ENCODE peak calls at places on chromosomes 5 and 9, in ten cellular contexts. U is adrenal gland; S is brain microvascular endothelial cell; Y is kidney epithelial cell; W is lung; V is CD8-positive, alpha-beta T cell; F is astrocyte of the cerebellum; J is neural progenitor cell; K is astrocyte; O is psoas muscle. B is an unnamed sample.

GRCh38 chr9:75170898-75171360 is 82.6 kb downstream of the OSTF1 start:
- DNase-seq in U (no peak), S (peak), Y (no peak), W (no peak), V (no peak), F (peak), J (no peak), K (peak), O (no peak), B (no peak)

GRCh38 chr5:137629646-137630045 is 106.2 kb downstream of the KLHL3 start:
- DNase-seq in U (no peak), S (peak), Y (no peak), W (peak), V (peak), F (peak), J (peak), K (peak), O (no peak), B (no peak)

GRCh38 chr5:35852084-35852734 is 4.5 kb upstream of the IL7R start:
- DNase-seq in U (peak), S (no peak), Y (no peak), W (no peak), V (peak), F (no peak), J (no peak), K (no peak), O (no peak), B (no peak)

GRCh38 chr5:149559712-149560111 is 8.5 kb upstream of the CSNK1A1 start:
- DNase-seq in U (no peak), S (no peak), Y (no peak), W (no peak), V (no peak), F (no peak), J (no peak), K (no peak), O (no peak), B (no peak)

GRCh38 chr9:133117271-133118178 is 3.5 kb downstream of the RALGDS start:
- DNase-seq in U (peak), S (no peak), Y (no peak), W (no peak), V (no peak), F (no peak), J (no peak), K (peak), O (peak), B (no peak)

GRCh38 chr9:128706671-128707381 is 4.5 kb downstream of the PKN3 start:
- DNase-seq in U (no peak), S (no peak), Y (no peak), W (no peak), V (no peak), F (no peak), J (no peak), K (no peak), O (peak), B (no peak)

GRCh38 chr5:1172007-1172581 is 29.3 kb upstream of the SLC6A19 start:
- DNase-seq in U (no peak), S (no peak), Y (no peak), W (no peak), V (no peak), F (no peak), J (no peak), K (no peak), O (no peak), B (no peak)

GRCh38 chr5:124139995-124140394 is 606.4 kb downstream of the ZNF608 start:
- DNase-seq in U (no peak), S (no peak), Y (no peak), W (no peak), V (no peak), F (no peak), J (no peak), K (no peak), O (no peak), B (no peak)

GRCh38 chr9:125911861-125912260 is 164.7 kb downstream of the PBX3 start:
- DNase-seq in U (no peak), S (peak), Y (peak), W (no peak), V (no peak), F (no peak), J (peak), K (peak), O (no peak), B (peak)

DNA sequence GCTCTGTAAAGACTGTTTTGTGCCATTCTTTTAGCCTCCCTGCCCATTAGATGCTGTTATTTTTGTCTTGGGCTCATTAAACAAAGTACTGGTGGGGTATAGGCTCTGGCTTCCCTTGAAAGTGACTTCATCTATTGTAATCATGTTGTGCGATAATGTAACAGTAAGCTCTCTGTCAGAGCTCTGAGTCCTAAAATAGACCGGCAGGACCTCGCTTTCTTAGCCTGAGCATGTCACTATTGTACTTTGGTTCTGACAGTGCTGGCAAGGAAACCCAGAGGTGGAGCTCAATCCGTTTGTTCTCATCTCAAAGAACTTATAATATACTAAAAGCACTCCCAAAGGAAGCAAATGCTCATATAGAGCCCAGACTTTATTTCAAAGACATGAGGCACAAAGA is 339.1 kb upstream of the CCNH start:
- DNase-seq in U (no peak), S (no peak), Y (no peak), W (no peak), V (no peak), F (no peak), J (no peak), K (no peak), O (no peak), B (no peak)
- TF ChIP-seq CTCF in U (no peak), S (no peak), Y (no peak), W (no peak), V (no peak), F (no peak), J (no peak), K (no peak), O (no peak), B (no peak)

GRCh38 chr9:70519912-70520724 is 105.7 kb upstream of the KLF9 start:
- DNase-seq in U (no peak), S (no peak), Y (no peak), W (no peak), V (no peak), F (no peak), J (no peak), K (no peak), O (no peak), B (no peak)

GRCh38 chr9:70517926-70518325 is 103.5 kb upstream of the KLF9 start:
- DNase-seq in U (no peak), S (no peak), Y (no peak), W (no peak), V (no peak), F (no peak), J (no peak), K (no peak), O (no peak), B (no peak)

GRCh38 chr9:70511858-70512257 is 97.4 kb upstream of the KLF9 start:
- DNase-seq in U (no peak), S (no peak), Y (no peak), W (no peak), V (no peak), F (no peak), J (no peak), K (no peak), O (no peak), B (no peak)

GRCh38 chr9:70510157-70510770 is 95.8 kb upstream of the KLF9 start:
- DNase-seq in U (peak), S (no peak), Y (no peak), W (no peak), V (peak), F (no peak), J (peak), K (no peak), O (peak), B (peak)

DNA sequence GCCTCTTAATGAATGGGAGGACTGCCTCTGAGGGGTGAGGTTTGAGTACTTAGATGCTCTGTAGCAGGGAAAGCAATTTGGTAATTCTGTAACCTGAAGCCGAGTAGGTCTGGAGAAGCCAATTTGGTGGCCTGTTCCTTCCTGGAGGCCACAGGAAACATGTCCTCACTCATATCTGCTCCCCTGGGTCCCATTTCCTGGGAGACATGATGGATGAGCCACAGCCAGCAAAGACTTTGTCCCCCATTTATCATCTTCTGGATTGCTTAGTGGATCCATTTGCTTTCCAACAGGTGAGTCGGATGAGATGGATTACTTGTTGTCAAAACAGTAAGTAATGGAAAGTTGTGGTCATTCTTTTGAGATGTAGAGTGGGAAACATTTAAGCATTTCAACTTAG is 99.8 kb upstream of the KLF9 start:
- DNase-seq in U (no peak), S (no peak), Y (no peak), W (no peak), V (no peak), F (no peak), J (no peak), K (peak), O (no peak), B (no peak)
- TF ChIP-seq CTCF in U (no peak), S (no peak), Y (no peak), W (no peak), V (no peak), F (no peak), J (no peak), K (no peak), O (no peak), B (no peak)

DNA sequence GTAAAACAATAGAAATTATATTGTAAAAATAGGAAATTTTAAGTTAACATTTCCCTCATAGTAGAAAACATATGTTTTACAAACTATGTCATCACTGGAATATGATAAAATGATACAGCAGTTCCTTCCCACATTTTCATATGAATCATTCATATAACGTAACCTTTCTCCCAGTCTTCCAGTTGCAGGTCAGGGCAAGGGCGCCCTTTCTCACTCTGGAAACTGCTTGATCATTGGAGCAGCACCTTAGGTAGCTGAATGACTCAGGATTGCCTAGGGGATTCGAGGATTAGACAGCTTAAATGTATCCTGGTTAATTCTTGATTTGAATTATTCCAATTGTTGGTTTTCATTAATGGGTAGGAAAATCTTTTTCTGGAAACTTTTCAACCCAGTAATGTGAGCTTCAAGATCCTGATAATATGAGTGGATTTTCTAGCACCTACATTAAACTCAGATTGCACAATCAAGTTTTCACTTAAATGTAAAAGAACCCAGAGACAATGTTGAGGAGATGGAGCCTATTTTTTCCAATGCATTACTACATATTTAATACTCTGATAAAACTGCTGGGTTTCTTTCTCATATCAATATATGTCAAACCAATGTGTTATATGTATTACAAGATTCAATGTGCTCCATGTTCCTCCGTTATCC is 32.6 kb upstream of the ANXA1 start:
- DNase-seq in U (no peak), S (peak), Y (peak), W (no peak), V (no peak), F (no peak), J (no peak), K (peak), O (no peak), B (no peak)
- TF ChIP-seq CTCF in U (no peak), S (no peak), Y (no peak), W (no peak), V (no peak), F (no peak), J (no peak), K (no peak), O (no peak), B (no peak)

GRCh38 chr9:33223696-33224095 is 16.3 kb upstream of the SPINK4 start:
- DNase-seq in U (no peak), S (no peak), Y (no peak), W (no peak), V (no peak), F (no peak), J (no peak), K (no peak), O (no peak), B (no peak)
- TF ChIP-seq CTCF in U (no peak), S (peak), Y (peak), W (no peak), V (no peak), F (no peak), J (peak), K (peak), O (no peak), B (peak)

DNA sequence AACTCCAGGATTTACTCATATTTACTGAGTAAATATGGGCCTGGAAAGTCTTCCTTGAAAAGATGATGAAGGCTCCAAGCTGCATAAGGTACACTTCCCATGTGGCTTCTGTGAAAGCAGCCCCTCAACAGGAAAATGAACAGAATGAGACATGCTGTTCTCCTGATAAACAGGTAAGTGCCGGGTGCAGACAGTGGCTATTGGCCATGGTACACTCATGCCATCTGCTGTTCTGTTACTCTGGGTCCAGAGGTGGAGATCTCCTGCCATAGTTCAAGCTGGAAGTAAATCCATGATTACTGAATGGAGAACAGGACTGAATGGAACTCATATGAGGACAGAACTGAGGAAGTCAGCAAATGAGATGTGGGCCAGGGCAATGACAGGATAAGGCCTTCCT is 103.6 kb downstream of the SLIT3 start:
- DNase-seq in U (peak), S (no peak), Y (no peak), W (no peak), V (no peak), F (no peak), J (no peak), K (no peak), O (no peak), B (no peak)
- TF ChIP-seq CTCF in U (peak), S (peak), Y (peak), W (no peak), V (no peak), F (no peak), J (peak), K (no peak), O (no peak), B (no peak)